ENCODE peak calls at places on chromosomes 3 and 15, in five cellular contexts. L is stomach, V is sigmoid colon, A is transverse colon, F is A549. D is an unnamed sample.

GRCh38 chr15:95017950-95018349 is 786.6 kb downstream of the MCTP2 start:
- DNase-seq in L (peak), V (peak), A (peak), F (no peak), D (no peak)

GRCh38 chr3:33982269-33982798 is 183.9 kb downstream of the PDCD6IP start:
- DNase-seq in L (no peak), V (no peak), A (no peak), F (no peak), D (no peak)

GRCh38 chr15:73988075-73988969 is 3.8 kb downstream of the STOML1 start:
- DNase-seq in L (no peak), V (peak), A (no peak), F (peak), D (no peak)

GRCh38 chr3:161854232-161854771 is 357.7 kb downstream of the OTOL1 start:
- DNase-seq in L (peak), V (no peak), A (peak), F (peak), D (no peak)

GRCh38 chr3:46705751-46706572 is 4.8 kb downstream of the TMIE start:
- DNase-seq in L (no peak), V (peak), A (peak), F (no peak), D (no peak)

GRCh38 chr15:55494927-55495326 is 13.1 kb downstream of the DNAAF4 start:
- DNase-seq in L (no peak), V (no peak), A (no peak), F (no peak), D (no peak)

GRCh38 chr3:15324335-15324734 is 8.1 kb downstream of the SH3BP5 start:
- DNase-seq in L (peak), V (peak), A (no peak), F (no peak), D (no peak)

GRCh38 chr3:48301814-48302194 is 31.7 kb downstream of the SPINK8 start:
- DNase-seq in L (peak), V (peak), A (peak), F (peak), D (no peak)

GRCh38 chr15:88498991-88499390 is 31.5 kb downstream of the MRPS11 start:
- DNase-seq in L (no peak), V (no peak), A (no peak), F (no peak), D (no peak)

GRCh38 chr15:38554354-38554753 is 10.3 kb downstream of the RASGRP1 start:
- DNase-seq in L (no peak), V (no peak), A (no peak), F (no peak), D (no peak)

GRCh38 chr3:169304716-169305115 is 358.8 kb downstream of the MECOM start:
- DNase-seq in L (no peak), V (no peak), A (no peak), F (no peak), D (no peak)
- TF ChIP-seq POLR2A in L (no peak), V (no peak), A (no peak), F (no peak), D (no peak)

GRCh38 chr3:109339186-109339585 is 1.8 kb upstream of the DPPA4 start:
- DNase-seq in L (no peak), V (no peak), A (no peak), F (no peak), D (no peak)

GRCh38 chr3:109336272-109336957 is 931 bp downstream of the DPPA4 start:
- DNase-seq in L (no peak), V (no peak), A (no peak), F (no peak), D (no peak)

GRCh38 chr3:109338322-109338721 is 976 bp upstream of the DPPA4 start:
- DNase-seq in L (no peak), V (no peak), A (no peak), F (no peak), D (no peak)

GRCh38 chr3:109339714-109340648 is 2.6 kb upstream of the DPPA4 start:
- DNase-seq in L (no peak), V (no peak), A (no peak), F (no peak), D (no peak)

GRCh38 chr3:109337393-109337792 is at the start of gene DPPA4:
- DNase-seq in L (no peak), V (no peak), A (no peak), F (no peak), D (no peak)
- H3K27ac ChIP-seq in L (no peak), V (no peak), A (no peak), F (no peak), D (no peak)

GRCh38 chr15:58467121-58467721 is 35.4 kb downstream of the LIPC start:
- DNase-seq in L (no peak), V (no peak), A (no peak), F (no peak), D (no peak)
- TF ChIP-seq EP300 in L (no peak), V (no peak), A (no peak), F (no peak), D (no peak)

GRCh38 chr3:38460377-38461085 is 6.8 kb downstream of the ACVR2B start:
- DNase-seq in L (no peak), V (no peak), A (no peak), F (no peak), D (no peak)
- TF ChIP-seq POLR2A in L (no peak), V (no peak), A (no peak), F (no peak), D (no peak)

GRCh38 chr3:183825380-183826161 is at the start of gene MAP6D1:
- DNase-seq in L (no peak), V (no peak), A (peak), F (peak), D (peak)
- H3K27ac ChIP-seq in L (no peak), V (no peak), A (peak), F (peak), D (no peak)

GRCh38 chr15:40106203-40107161 is 2.2 kb downstream of the BMF start:
- DNase-seq in L (peak), V (peak), A (peak), F (peak), D (peak)

GRCh38 chr15:40108061-40108854 is 421 bp downstream of the BMF start:
- DNase-seq in L (peak), V (peak), A (peak), F (peak), D (no peak)

GRCh38 chr15:40111888-40112287 is 3.2 kb upstream of the BMF start:
- DNase-seq in L (no peak), V (no peak), A (no peak), F (no peak), D (peak)

GRCh38 chr15:40110866-40111550 is 2.3 kb upstream of the BMF start:
- DNase-seq in L (no peak), V (no peak), A (no peak), F (no peak), D (peak)

GRCh38 chr15:40108855-40109735 is at the start of gene BMF:
- DNase-seq in L (peak), V (peak), A (peak), F (peak), D (peak)
- TF ChIP-seq EP300 in L (no peak), V (no peak), A (no peak), F (no peak), D (no peak)

GRCh38 chr3:71583569-71584215 is at the start of gene FOXP1:
- DNase-seq in L (peak), V (peak), A (peak), F (peak), D (peak)
- TF ChIP-seq POLR2A in L (no peak), V (peak), A (peak), F (peak), D (peak)

DNA sequence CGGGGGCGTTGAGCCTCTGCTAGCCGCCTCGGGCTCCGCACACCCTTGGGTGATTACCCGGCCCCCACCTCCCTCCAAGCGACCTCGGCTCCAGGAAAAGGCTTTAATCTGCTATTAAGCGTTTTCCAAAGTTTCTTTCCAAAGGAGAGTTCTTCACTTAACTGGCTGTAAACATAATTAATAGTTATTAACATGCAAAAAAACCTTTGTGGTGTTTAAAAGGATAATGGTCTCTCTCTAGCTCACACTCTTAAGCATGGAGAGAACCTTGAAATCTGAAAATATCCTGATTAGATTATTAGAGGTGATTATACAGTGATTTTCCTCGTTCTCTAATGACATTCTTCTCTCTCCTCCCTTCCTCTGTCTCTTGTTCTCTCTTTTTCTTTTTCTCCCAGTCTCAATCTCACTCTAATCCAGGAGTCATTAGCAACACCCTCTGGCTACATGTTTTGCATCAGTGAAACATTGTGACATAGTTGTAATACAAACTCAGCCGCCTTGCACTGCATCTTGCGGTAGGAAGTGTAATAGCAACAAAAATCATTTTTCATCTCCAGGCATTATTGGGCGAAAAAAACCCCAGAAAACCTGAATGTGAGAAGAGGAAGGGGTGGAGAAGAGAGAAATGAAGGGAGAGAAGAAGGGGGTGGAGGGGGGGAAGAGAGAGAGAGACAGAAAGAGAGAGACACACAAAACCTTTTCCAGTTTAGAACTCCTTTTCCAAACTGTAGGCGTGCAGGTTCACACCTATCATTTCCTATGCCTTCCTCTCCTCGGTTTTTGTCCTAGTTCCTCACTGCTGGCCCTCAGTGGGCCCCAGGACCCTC is 24.4 kb downstream of the NR2F2 start:
- DNase-seq in L (no peak), V (no peak), A (no peak), F (peak), D (no peak)
- H3K27ac ChIP-seq in L (peak), V (peak), A (peak), F (peak), D (peak)

GRCh38 chr15:90892023-90892422 is 7.7 kb downstream of the FES start:
- DNase-seq in L (no peak), V (no peak), A (no peak), F (no peak), D (no peak)

GRCh38 chr15:90890839-90891238 is 6.5 kb downstream of the FES start:
- DNase-seq in L (no peak), V (peak), A (no peak), F (no peak), D (no peak)

GRCh38 chr15:90892498-90893174 is 8.3 kb downstream of the FES start:
- DNase-seq in L (no peak), V (no peak), A (no peak), F (no peak), D (no peak)

GRCh38 chr15:90889736-90890456 is 5.6 kb downstream of the FES start:
- DNase-seq in L (no peak), V (peak), A (no peak), F (no peak), D (peak)

DNA sequence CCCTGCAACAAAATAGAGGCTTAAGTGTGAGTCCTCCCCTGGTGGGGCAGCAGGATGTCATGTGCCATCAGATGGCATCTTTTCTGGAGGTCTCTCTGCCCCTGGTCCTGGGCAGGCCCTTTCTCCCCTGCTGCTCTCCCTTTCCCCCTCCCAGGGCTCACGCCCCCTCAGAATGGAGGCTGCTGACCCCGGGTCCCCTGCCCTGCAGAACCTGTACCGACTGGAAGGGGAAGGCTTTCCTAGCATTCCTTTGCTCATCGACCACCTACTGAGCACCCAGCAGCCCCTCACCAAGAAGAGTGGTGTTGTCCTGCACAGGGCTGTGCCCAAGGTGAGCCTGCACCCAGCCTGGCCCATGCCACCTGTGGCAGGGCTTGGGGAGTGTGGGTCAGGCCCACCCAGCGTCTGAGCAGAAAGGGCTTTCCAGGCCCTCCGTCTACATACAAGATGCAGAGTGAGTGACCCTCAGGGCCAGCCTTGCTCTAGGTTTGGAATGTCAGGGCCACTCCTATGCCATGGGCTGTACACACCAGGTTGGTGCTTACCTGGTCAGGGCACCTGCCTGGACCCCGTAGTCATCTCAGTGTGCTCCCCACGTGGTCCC is 7.1 kb downstream of the FES start:
- DNase-seq in L (no peak), V (peak), A (no peak), F (no peak), D (no peak)
- TF ChIP-seq EP300 in L (no peak), V (no peak), A (no peak), F (no peak), D (no peak)

GRCh38 chr3:153595186-153595815 is 433.3 kb downstream of the RAP2B start:
- DNase-seq in L (no peak), V (no peak), A (no peak), F (peak), D (no peak)
- TF ChIP-seq POLR2A in L (no peak), V (no peak), A (no peak), F (no peak), D (no peak)

D was measured in suprapubic skin.